ENCODE peak calls at places on chromosomes 12 and 14, in four cellular contexts. K, X, C and F are unnamed samples.

GRCh38 chr12:102883204-102883799 is 33.7 kb downstream of the PAH start:
- DNase-seq in K (peak), X (peak), C (no peak), F (peak)

GRCh38 chr12:70365648-70366518 is at the start of gene KCNMB4:
- DNase-seq in K (peak), X (peak), C (peak), F (peak)

GRCh38 chr14:67411820-67412421 is at the start of gene PLEK2:
- DNase-seq in K (no peak), X (no peak), C (no peak), F (peak)

GRCh38 chr12:117907108-117907689 is 61.6 kb downstream of the KSR2 start:
- DNase-seq in K (no peak), X (no peak), C (no peak), F (peak)

GRCh38 chr12:6607751-6608591 is 792 bp upstream of the CHD4 start:
- DNase-seq in K (peak), X (peak), C (peak), F (no peak)

GRCh38 chr14:64800000-64800399 is 79.7 kb downstream of the SPTB start:
- DNase-seq in K (peak), X (no peak), C (no peak), F (peak)

GRCh38 chr14:94022532-94023411 is 3.4 kb upstream of the OTUB2 start:
- DNase-seq in K (peak), X (no peak), C (no peak), F (no peak)

GRCh38 chr12:25256826-25257225 is 6.1 kb upstream of the KRAS start:
- DNase-seq in K (no peak), X (no peak), C (no peak), F (no peak)

GRCh38 chr14:66378712-66379111 is 107.5 kb upstream of the CCDC196 start:
- DNase-seq in K (no peak), X (no peak), C (no peak), F (no peak)

GRCh38 chr14:96255501-96256366 is at the start of gene BDKRB1:
- DNase-seq in K (no peak), X (no peak), C (no peak), F (no peak)

GRCh38 chr12:100656141-100656540 is 82.7 kb downstream of the GAS2L3 start:
- DNase-seq in K (no peak), X (no peak), C (no peak), F (no peak)

GRCh38 chr12:122880668-122881067 is 15.3 kb downstream of the VPS37B start:
- DNase-seq in K (peak), X (no peak), C (no peak), F (no peak)

GRCh38 chr14:22291406-22291805 is 297.6 kb downstream of the DAD1 start:
- DNase-seq in K (no peak), X (no peak), C (no peak), F (no peak)

GRCh38 chr12:127903146-127903545 is 363.8 kb upstream of the TMEM132C start:
- DNase-seq in K (no peak), X (no peak), C (no peak), F (no peak)

GRCh38 chr12:105083551-105084105 is 630 bp downstream of the ALDH1L2 start:
- DNase-seq in K (no peak), X (no peak), C (no peak), F (peak)

GRCh38 chr14:68638817-68639517 is 153.9 kb downstream of the ZFP36L1 start:
- DNase-seq in K (no peak), X (no peak), C (no peak), F (no peak)

GRCh38 chr14:57388072-57388471 is 2.3 kb upstream of the NAA30 start:
- DNase-seq in K (no peak), X (no peak), C (no peak), F (no peak)

GRCh38 chr12:6093764-6094163 is 30.7 kb downstream of the VWF start:
- DNase-seq in K (no peak), X (no peak), C (no peak), F (no peak)

GRCh38 chr12:124481772-124482566 is 85.4 kb downstream of the NCOR2 start:
- DNase-seq in K (no peak), X (no peak), C (no peak), F (no peak)

GRCh38 chr12:98838282-98838681 is 193.2 kb downstream of the APAF1 start:
- DNase-seq in K (no peak), X (no peak), C (no peak), F (peak)
- TF ChIP-seq CTCF in K (no peak), X (peak), C (peak), F (peak)

DNA sequence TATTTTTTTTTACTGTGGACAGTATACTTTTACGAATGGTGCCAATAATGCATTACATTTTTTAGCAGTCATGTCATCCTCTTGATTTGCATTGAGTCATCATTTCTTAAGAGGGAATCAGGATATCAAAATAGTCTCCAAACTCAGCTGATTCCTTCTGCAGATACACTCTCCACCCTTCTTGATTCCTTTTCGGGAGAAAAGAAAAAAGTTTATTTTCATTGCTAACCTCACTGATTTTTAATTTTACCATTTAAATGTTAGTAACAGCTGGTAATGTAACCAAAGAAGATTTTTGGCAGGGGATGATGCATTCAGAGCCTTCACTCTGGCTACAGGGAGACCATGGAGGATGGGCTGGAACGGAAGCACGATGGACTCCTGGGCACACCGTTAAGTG is 47.5 kb downstream of the MRPL42 start:
- DNase-seq in K (no peak), X (no peak), C (no peak), F (no peak)
- TF ChIP-seq TCF7 in K (no peak), X (no peak), C (no peak), F (no peak)

DNA sequence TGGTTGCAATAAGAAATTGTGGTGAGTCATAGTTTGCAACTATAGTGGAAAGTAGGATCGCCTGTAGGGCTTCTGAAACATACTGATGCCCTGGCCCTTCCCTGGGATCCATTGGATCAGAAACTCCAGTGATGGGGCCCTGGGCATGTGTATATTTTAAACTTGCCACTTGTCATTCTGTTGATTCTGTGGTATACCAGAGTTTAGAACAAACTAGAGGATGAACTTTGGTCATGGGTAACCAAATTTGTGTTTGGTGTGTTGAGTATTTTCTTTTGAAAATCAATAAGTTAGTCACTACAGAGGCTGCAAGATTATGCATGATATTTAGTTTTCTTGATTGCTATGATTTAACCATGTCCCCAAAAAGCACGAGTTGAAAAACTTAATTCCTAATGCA is 142.2 kb downstream of the SLC15A5 start:
- DNase-seq in K (peak), X (no peak), C (no peak), F (no peak)
- TF ChIP-seq CTCF in K (no peak), X (no peak), C (no peak), F (no peak)

DNA sequence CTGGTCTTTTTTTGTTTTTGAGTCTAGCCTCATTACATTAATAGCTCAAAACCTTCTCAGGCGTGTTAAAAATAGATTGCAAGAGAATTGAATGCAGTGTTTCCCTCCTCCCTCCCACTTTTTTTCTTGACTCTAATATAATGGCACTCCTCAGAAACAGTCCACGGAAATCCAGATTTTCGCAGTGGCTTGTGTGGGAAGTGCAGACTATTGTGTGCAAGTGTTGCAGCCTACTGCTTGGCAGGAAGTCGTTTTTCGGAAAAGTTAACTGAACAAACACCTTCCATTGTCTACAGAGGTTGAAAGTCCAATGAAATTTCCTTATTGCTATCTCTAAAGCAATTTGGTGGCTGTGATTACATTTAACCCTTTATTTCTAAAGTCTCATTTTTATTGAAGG is 147.9 kb upstream of the E2F7 start:
- DNase-seq in K (no peak), X (no peak), C (no peak), F (no peak)
- TF ChIP-seq TCF7 in K (no peak), X (no peak), C (no peak), F (no peak)

GRCh38 chr14:77036484-77037337 is 8.2 kb upstream of the IRF2BPL start:
- DNase-seq in K (no peak), X (no peak), C (peak), F (no peak)

GRCh38 chr14:77037886-77038511 is 9.5 kb upstream of the IRF2BPL start:
- DNase-seq in K (no peak), X (no peak), C (no peak), F (no peak)

GRCh38 chr14:77039285-77040058 is 11.0 kb upstream of the IRF2BPL start:
- DNase-seq in K (no peak), X (no peak), C (no peak), F (no peak)

GRCh38 chr14:77035267-77035666 is 6.8 kb upstream of the IRF2BPL start:
- DNase-seq in K (no peak), X (no peak), C (no peak), F (no peak)

GRCh38 chr14:77037338-77037782 is 8.9 kb upstream of the IRF2BPL start:
- DNase-seq in K (no peak), X (no peak), C (no peak), F (no peak)
- TF ChIP-seq CTCF in K (no peak), X (no peak), C (no peak), F (no peak)

DNA sequence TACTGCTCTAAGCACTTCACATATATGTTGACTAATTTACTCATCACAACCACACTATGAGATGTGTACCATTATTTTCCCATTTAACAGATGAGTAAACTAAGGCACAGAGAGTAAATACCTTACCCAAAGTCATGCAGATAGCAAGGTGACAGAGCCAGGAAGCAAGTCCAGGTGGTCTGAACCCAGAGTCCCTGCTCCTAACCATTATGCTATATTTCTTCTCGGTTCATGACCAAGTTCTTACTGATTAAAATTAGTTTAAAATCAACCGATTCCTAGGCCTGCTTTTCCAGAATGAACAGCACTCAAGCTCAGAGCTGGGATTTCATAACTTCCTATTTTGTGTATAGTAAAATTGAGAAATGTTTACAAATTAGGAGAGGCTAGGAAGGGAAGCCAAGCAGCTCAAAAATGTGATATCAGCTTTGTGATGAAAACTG is 85.5 kb upstream of the EGLN3 start:
- DNase-seq in K (no peak), X (no peak), C (no peak), F (no peak)
- TF ChIP-seq TCF7 in K (no peak), X (no peak), C (no peak), F (no peak)

GRCh38 chr12:108257610-108258106 is 81.5 kb downstream of the CMKLR1 start:
- DNase-seq in K (no peak), X (no peak), C (no peak), F (no peak)

GRCh38 chr12:108260969-108261368 is 78.1 kb downstream of the CMKLR1 start:
- DNase-seq in K (no peak), X (no peak), C (no peak), F (no peak)

GRCh38 chr12:108257004-108257403 is 82.1 kb downstream of the CMKLR1 start:
- DNase-seq in K (no peak), X (no peak), C (no peak), F (no peak)

GRCh38 chr12:108255203-108255602 is 83.9 kb downstream of the CMKLR1 start:
- DNase-seq in K (no peak), X (no peak), C (no peak), F (no peak)

DNA sequence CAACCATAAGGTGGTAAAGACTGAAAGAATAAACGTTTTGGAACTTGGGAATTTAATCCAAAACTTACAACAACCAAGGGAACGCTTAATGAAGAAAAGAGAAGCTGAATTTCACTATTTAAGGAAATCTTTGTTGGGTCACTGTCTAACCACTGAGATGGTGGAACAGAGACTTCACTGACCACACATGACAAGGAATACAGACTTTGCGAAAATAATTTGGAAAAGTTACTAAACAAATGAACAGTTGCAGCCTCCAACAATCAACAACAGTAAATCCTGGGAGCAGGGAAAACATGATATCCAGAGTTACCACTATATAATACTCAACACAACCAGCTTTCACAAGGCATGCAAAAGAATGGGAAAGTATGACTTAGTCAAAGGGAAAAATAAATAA is 79.1 kb downstream of the CMKLR1 start:
- DNase-seq in K (no peak), X (no peak), C (no peak), F (no peak)
- TF ChIP-seq CTCF in K (no peak), X (no peak), C (no peak), F (no peak)

DNA sequence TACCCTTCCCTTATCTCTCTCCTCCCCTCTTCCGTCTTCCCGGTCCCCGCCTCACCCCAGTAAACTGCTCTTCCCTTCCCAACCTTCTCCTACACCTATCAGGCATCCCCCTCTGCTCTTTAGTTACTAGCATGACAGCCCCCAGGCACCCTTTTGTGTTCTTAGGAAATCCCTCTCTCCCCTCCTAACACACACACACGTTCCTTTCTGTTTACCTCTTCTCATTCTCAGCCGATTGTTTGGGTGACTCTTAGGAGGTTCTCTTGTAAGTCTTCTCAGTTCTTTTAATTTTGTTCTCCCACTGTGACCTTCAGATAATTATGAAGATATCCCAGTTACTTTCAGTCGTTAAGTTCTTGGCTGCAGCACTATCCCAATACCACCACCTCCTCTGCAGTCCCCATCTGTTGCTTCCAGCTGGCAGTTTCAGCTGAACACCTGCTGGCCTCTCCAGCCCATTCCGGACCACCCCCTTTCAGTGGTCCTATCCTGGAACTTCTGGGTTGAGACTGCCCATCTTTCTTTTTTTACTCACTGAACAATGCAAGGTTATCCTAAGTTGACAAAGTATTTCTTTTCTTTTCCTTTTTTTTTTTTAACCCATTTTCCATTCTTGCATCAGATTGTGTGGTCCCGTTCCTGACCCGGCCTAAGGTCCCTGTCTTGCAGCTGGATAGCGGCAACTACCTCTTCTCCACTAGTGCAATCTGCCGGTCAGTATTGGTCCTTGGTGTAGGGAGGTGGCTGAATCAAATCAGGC is 709 bp downstream of the MARS1 start:
- DNase-seq in K (no peak), X (peak), C (no peak), F (no peak)
- TF ChIP-seq TCF7 in K (no peak), X (no peak), C (no peak), F (no peak)

DNA sequence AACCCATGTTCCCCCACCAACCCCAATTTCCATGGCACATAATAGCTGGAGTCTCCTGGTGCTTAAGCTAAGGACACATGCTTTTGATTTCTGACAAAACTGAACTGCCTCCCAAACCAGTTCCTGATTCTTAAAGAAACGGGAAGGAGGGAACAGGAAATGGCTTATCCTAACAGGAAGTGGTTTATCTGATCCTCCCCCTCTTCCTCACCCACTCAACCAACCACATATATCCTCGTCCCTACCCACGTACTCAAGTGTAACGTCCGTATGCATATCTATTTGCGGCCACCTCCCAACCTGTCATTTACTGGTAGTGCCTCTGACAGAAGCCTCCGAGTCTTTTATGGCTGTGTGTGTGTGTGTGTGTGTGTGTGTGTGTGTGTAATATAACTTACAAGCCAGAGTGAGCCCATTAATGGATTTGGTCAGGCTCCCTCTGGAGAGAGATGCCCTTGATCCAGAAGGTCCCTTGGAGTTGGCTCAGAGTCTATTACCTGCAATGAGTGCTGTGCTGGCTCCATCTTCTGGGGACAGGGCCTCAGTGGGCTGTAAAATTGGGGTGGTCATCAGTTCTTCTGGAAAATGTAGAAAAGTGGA is 7.7 kb downstream of the DAZAP2 start:
- DNase-seq in K (no peak), X (peak), C (no peak), F (no peak)
- TF ChIP-seq CTCF in K (peak), X (peak), C (peak), F (no peak)

GRCh38 chr14:74502236-74503019 is 8.9 kb downstream of the ISCA2 start:
- DNase-seq in K (peak), X (peak), C (no peak), F (peak)
- TF ChIP-seq TCF7 in K (no peak), X (no peak), C (no peak), F (no peak)